ENCODE peak calls at places on chromosomes 1 and 21, in five cellular contexts. D is iris pigment epithelial cell; O is COR-L47; M is activated gamma-delta T cell treated with anti-CD3 and anti-CD28 coated beads, Interleukin-2, amount 50 U/mL, for 16 hours; B is memory B cell. C is an unnamed sample.

GRCh38 chr1:115301438-115302020 is 36.5 kb downstream of the NGF start:
- DNase-seq in D (no peak), O (no peak), M (no peak), B (no peak), C (peak)

GRCh38 chr1:154019940-154020339 is 29.4 kb downstream of the RPS27 start:
- DNase-seq in D (no peak), O (no peak), M (no peak), B (no peak), C (no peak)

GRCh38 chr1:167661527-167662436 is 31.8 kb downstream of the RCSD1 start:
- DNase-seq in D (peak), O (no peak), M (no peak), B (no peak), C (peak)

GRCh38 chr1:64898107-64898861 is 68.1 kb downstream of the JAK1 start:
- DNase-seq in D (peak), O (peak), M (no peak), B (no peak), C (peak)

GRCh38 chr1:169928438-169929209 is 34.9 kb upstream of the SCYL3 start:
- DNase-seq in D (peak), O (peak), M (no peak), B (peak), C (peak)

GRCh38 chr21:44801468-44802395 is at the start of gene UBE2G2:
- DNase-seq in D (peak), O (peak), M (peak), B (peak), C (peak)

GRCh38 chr1:227950735-227951224 is 3.0 kb upstream of the WNT9A start:
- DNase-seq in D (no peak), O (no peak), M (no peak), B (no peak), C (no peak)

GRCh38 chr1:12069616-12070244 is 6.6 kb downstream of the TNFRSF8 start:
- DNase-seq in D (no peak), O (no peak), M (no peak), B (no peak), C (no peak)

GRCh38 chr1:230188826-230189225 is 121.8 kb downstream of the GALNT2 start:
- DNase-seq in D (no peak), O (no peak), M (no peak), B (no peak), C (no peak)

GRCh38 chr1:162554258-162554657 is 7.3 kb upstream of the UAP1 start:
- DNase-seq in D (peak), O (no peak), M (no peak), B (no peak), C (peak)

GRCh38 chr1:39406533-39407478 is 84.6 kb upstream of the BMP8A start:
- DNase-seq in D (peak), O (no peak), M (no peak), B (no peak), C (peak)

GRCh38 chr1:200627548-200628222 is 7.1 kb upstream of the KIF14 start:
- DNase-seq in D (no peak), O (no peak), M (no peak), B (peak), C (no peak)

GRCh38 chr1:161365207-161365606 is 2.5 kb downstream of the CFAP126 start:
- DNase-seq in D (no peak), O (no peak), M (no peak), B (no peak), C (no peak)

GRCh38 chr1:243980471-243980870 is 70.6 kb upstream of the ZBTB18 start:
- DNase-seq in D (no peak), O (no peak), M (no peak), B (no peak), C (no peak)

GRCh38 chr1:211323156-211324063 is 3.2 kb upstream of the TRAF5 start:
- DNase-seq in D (peak), O (peak), M (peak), B (peak), C (peak)

GRCh38 chr1:217135569-217135915 is 412.3 kb upstream of the ESRRG start:
- DNase-seq in D (peak), O (peak), M (no peak), B (no peak), C (no peak)

GRCh38 chr1:203700901-203701300 is 64.1 kb upstream of the LAX1 start:
- DNase-seq in D (no peak), O (no peak), M (no peak), B (no peak), C (no peak)

GRCh38 chr21:35326677-35327076 is 277.6 kb upstream of the RUNX1 start:
- DNase-seq in D (no peak), O (no peak), M (no peak), B (no peak), C (peak)

C was measured in EH.